ENCODE peak calls at places on chromosomes 1 and 21, in ten cellular contexts. O, J, W, E, V, B, Y, U, T and R are unnamed samples.

GRCh38 chr1:6234502-6235295 is 1.1 kb downstream of the ICMT start:
- DNase-seq in O (no peak), J (no peak), W (no peak), E (no peak), V (no peak), B (no peak), Y (no peak), U (no peak), T (no peak), R (no peak)

GRCh38 chr1:210236840-210237409 is 4.3 kb downstream of the SERTAD4 start:
- DNase-seq in O (peak), J (peak), W (no peak), E (no peak), V (peak), B (no peak), Y (no peak), U (no peak), T (no peak), R (peak)

GRCh38 chr1:153933955-153934354 is 11.2 kb upstream of the GATAD2B start:
- DNase-seq in O (no peak), J (no peak), W (no peak), E (no peak), V (peak), B (no peak), Y (no peak), U (no peak), T (no peak), R (no peak)

GRCh38 chr1:92473781-92474495 is 12.8 kb downstream of the GFI1 start:
- DNase-seq in O (no peak), J (no peak), W (no peak), E (no peak), V (no peak), B (no peak), Y (no peak), U (no peak), T (no peak), R (no peak)

GRCh38 chr1:115669002-115669673 is 27.4 kb downstream of the VANGL1 start:
- DNase-seq in O (no peak), J (no peak), W (no peak), E (peak), V (no peak), B (peak), Y (no peak), U (no peak), T (no peak), R (no peak)

GRCh38 chr1:7302873-7303272 is 468.2 kb upstream of the VAMP3 start:
- DNase-seq in O (no peak), J (no peak), W (no peak), E (no peak), V (no peak), B (no peak), Y (no peak), U (peak), T (peak), R (no peak)

GRCh38 chr1:229786974-229787610 is 161.0 kb downstream of the URB2 start:
- DNase-seq in O (no peak), J (no peak), W (no peak), E (no peak), V (no peak), B (no peak), Y (no peak), U (no peak), T (no peak), R (no peak)

GRCh38 chr1:207024202-207025143 is 8.1 kb downstream of the C1orf116 start:
- DNase-seq in O (no peak), J (no peak), W (no peak), E (no peak), V (no peak), B (peak), Y (peak), U (no peak), T (no peak), R (no peak)

GRCh38 chr1:3857791-3858129 is 484 bp downstream of the DFFB start:
- DNase-seq in O (no peak), J (no peak), W (no peak), E (no peak), V (no peak), B (no peak), Y (no peak), U (no peak), T (no peak), R (no peak)

GRCh38 chr21:26194811-26195251 is 24.3 kb upstream of the APP start:
- DNase-seq in O (no peak), J (no peak), W (no peak), E (no peak), V (no peak), B (no peak), Y (no peak), U (no peak), T (no peak), R (no peak)

GRCh38 chr1:201662646-201663045 is 123.7 kb downstream of the NAV1 start:
- DNase-seq in O (no peak), J (no peak), W (no peak), E (no peak), V (no peak), B (no peak), Y (no peak), U (no peak), T (no peak), R (no peak)

GRCh38 chr1:21931171-21932093 is 5.7 kb downstream of the HSPG2 start:
- DNase-seq in O (peak), J (peak), W (no peak), E (peak), V (peak), B (no peak), Y (peak), U (peak), T (peak), R (peak)

GRCh38 chr1:22261580-22261979 is 118.7 kb upstream of the WNT4 start:
- DNase-seq in O (no peak), J (no peak), W (no peak), E (no peak), V (no peak), B (no peak), Y (no peak), U (no peak), T (no peak), R (no peak)

GRCh38 chr1:77253211-77253610 is 28.6 kb upstream of the AK5 start:
- DNase-seq in O (no peak), J (no peak), W (no peak), E (no peak), V (no peak), B (no peak), Y (no peak), U (no peak), T (no peak), R (no peak)

GRCh38 chr1:228415853-228416216 is 826 bp downstream of the TRIM17 start:
- DNase-seq in O (no peak), J (no peak), W (no peak), E (no peak), V (no peak), B (no peak), Y (no peak), U (no peak), T (no peak), R (no peak)

GRCh38 chr1:51583532-51583931 is 33.4 kb upstream of the OSBPL9 start:
- DNase-seq in O (peak), J (no peak), W (no peak), E (peak), V (peak), B (no peak), Y (peak), U (no peak), T (peak), R (peak)

GRCh38 chr1:113966013-113966412 is 13.3 kb upstream of the OLFML3 start:
- DNase-seq in O (no peak), J (no peak), W (no peak), E (no peak), V (no peak), B (no peak), Y (no peak), U (no peak), T (no peak), R (no peak)

GRCh38 chr1:109272831-109273547 is 10.0 kb downstream of the PSRC1 start:
- DNase-seq in O (no peak), J (peak), W (no peak), E (no peak), V (no peak), B (no peak), Y (no peak), U (no peak), T (peak), R (no peak)

DNA sequence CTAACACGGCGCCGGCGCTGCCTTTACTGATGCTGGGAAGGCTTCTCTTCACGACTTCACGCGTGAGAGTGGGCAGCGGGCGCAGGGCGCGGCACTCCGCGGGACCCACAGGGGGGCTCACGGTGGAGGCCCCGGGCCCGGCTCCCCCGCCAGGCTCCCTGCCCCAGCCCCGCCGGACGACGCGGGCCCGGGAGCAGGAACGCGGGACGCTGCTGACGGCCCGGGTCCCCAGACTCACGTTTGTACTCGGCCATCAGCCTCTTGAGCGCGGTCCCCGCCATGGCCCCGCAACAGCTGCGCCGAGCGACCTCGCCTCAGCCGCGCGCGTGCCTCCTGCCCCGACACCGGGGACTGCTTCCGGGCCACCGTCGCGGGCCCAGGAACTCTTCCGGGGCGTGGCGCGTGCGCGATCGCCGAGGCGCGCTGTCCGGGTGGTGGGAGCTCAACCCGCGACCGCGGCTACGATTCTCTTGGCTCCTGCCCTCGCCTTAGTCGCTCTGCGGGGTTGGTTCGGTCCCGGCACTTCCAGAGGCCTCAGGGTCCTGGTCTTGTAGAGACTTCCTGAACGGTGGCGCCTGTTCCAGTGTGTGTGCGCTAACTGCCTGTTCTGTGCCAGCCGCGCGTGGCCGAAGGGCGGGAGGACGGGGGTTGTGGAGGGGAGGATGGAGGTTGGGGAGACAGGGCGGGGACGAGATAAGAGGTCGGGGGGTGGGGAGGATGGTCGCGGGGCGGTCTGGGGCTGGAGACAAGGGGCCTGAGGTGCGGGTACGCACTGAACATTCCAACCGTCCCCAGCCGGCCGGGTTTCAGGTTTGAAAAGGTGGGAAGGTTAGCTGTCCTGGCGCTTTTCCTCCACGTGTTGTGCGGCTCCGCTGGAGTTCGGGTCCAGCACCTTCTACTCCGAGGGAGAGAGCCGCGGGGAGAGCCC is at the start of gene UBE2G2:
- DNase-seq in O (no peak), J (peak), W (no peak), E (peak), V (peak), B (peak), Y (peak), U (peak), T (peak), R (peak)
- TF ChIP-seq POLR2A in O (no peak), J (peak), W (peak), E (peak), V (peak), B (peak), Y (no peak), U (no peak), T (peak), R (peak)

GRCh38 chr21:27713159-27714109 is 746.5 kb upstream of the ADAMTS5 start:
- DNase-seq in O (no peak), J (peak), W (no peak), E (no peak), V (peak), B (no peak), Y (peak), U (no peak), T (no peak), R (no peak)
- TF ChIP-seq EP300 in O (no peak), J (peak), W (no peak), E (no peak), V (peak), B (no peak), Y (peak), U (no peak), T (no peak), R (no peak)

GRCh38 chr1:27364696-27365371 is 1.9 kb downstream of the MAP3K6 start:
- DNase-seq in O (no peak), J (no peak), W (no peak), E (no peak), V (no peak), B (no peak), Y (no peak), U (no peak), T (no peak), R (no peak)

GRCh38 chr1:27365372-27366112 is 1.2 kb downstream of the MAP3K6 start:
- DNase-seq in O (peak), J (peak), W (no peak), E (peak), V (peak), B (peak), Y (peak), U (peak), T (peak), R (peak)

GRCh38 chr1:27366411-27367159 is at the start of gene MAP3K6:
- DNase-seq in O (peak), J (peak), W (no peak), E (no peak), V (peak), B (peak), Y (peak), U (peak), T (peak), R (peak)

GRCh38 chr1:27367160-27367650 is 444 bp upstream of the MAP3K6 start:
- DNase-seq in O (no peak), J (no peak), W (no peak), E (no peak), V (no peak), B (no peak), Y (no peak), U (no peak), T (no peak), R (no peak)

DNA sequence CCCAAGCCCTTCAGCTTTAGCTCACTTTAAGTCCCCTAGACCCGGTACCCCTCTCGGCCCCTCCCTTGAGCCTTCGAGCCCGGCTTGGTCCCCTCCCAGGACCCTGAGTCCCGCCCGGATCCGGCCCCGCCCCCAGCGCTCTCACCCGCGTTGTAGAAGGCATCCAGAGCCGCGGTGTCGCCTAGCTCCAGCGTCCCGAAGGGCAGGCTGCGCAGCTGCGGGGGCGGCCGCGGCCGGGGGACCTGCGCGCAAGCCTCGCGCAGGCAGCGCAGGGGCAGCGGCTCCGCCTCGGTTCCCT is 699 bp downstream of the MAP3K6 start:
- DNase-seq in O (peak), J (peak), W (no peak), E (peak), V (peak), B (peak), Y (peak), U (peak), T (peak), R (peak)
- TF ChIP-seq POLR2A in O (peak), J (no peak), W (no peak), E (no peak), V (no peak), B (no peak), Y (no peak), U (peak), T (no peak), R (no peak)

GRCh38 chr1:233061265-233061664 is 110.9 kb downstream of the NTPCR start:
- DNase-seq in O (no peak), J (no peak), W (no peak), E (no peak), V (no peak), B (no peak), Y (no peak), U (no peak), T (no peak), R (no peak)
- TF ChIP-seq EP300 in O (no peak), J (no peak), W (no peak), E (no peak), V (no peak), B (no peak), Y (no peak), U (no peak), T (no peak), R (no peak)

GRCh38 chr1:86395771-86396502 is at the start of gene ODF2L:
- DNase-seq in O (peak), J (peak), W (peak), E (no peak), V (peak), B (peak), Y (peak), U (peak), T (peak), R (peak)
- TF ChIP-seq POLR2A in O (peak), J (peak), W (peak), E (no peak), V (peak), B (no peak), Y (no peak), U (peak), T (peak), R (peak)

GRCh38 chr1:94580367-94581115 is 39.0 kb upstream of the F3 start:
- DNase-seq in O (no peak), J (no peak), W (no peak), E (peak), V (no peak), B (no peak), Y (no peak), U (no peak), T (no peak), R (no peak)

GRCh38 chr1:94582578-94582977 is 41.0 kb upstream of the F3 start:
- DNase-seq in O (no peak), J (no peak), W (no peak), E (no peak), V (no peak), B (no peak), Y (no peak), U (no peak), T (no peak), R (no peak)

GRCh38 chr1:94578856-94579255 is 37.3 kb upstream of the F3 start:
- DNase-seq in O (no peak), J (no peak), W (no peak), E (no peak), V (no peak), B (no peak), Y (no peak), U (no peak), T (no peak), R (no peak)

GRCh38 chr1:94579876-94580294 is 38.3 kb upstream of the F3 start:
- DNase-seq in O (no peak), J (no peak), W (peak), E (peak), V (no peak), B (peak), Y (no peak), U (peak), T (no peak), R (no peak)
- TF ChIP-seq EP300 in O (no peak), J (no peak), W (no peak), E (no peak), V (no peak), B (no peak), Y (no peak), U (no peak), T (no peak), R (no peak)

GRCh38 chr21:44327603-44327974 is 11.6 kb downstream of the CFAP410 start:
- DNase-seq in O (no peak), J (no peak), W (no peak), E (no peak), V (no peak), B (no peak), Y (no peak), U (no peak), T (no peak), R (no peak)
- TF ChIP-seq POLR2A in O (no peak), J (no peak), W (no peak), E (peak), V (no peak), B (no peak), Y (no peak), U (no peak), T (no peak), R (no peak)

GRCh38 chr1:31714442-31715096 is 10.8 kb upstream of the COL16A1 start:
- DNase-seq in O (peak), J (peak), W (no peak), E (peak), V (peak), B (peak), Y (peak), U (peak), T (peak), R (peak)

GRCh38 chr1:31712625-31713024 is 8.8 kb upstream of the COL16A1 start:
- DNase-seq in O (peak), J (peak), W (no peak), E (no peak), V (peak), B (no peak), Y (peak), U (no peak), T (no peak), R (peak)

GRCh38 chr1:31715873-31716220 is 12.0 kb upstream of the COL16A1 start:
- DNase-seq in O (no peak), J (no peak), W (no peak), E (no peak), V (no peak), B (no peak), Y (no peak), U (no peak), T (no peak), R (no peak)

GRCh38 chr1:31717341-31717740 is 13.5 kb upstream of the COL16A1 start:
- DNase-seq in O (no peak), J (no peak), W (no peak), E (no peak), V (no peak), B (no peak), Y (no peak), U (no peak), T (no peak), R (no peak)

GRCh38 chr1:31715097-31715872 is 11.5 kb upstream of the COL16A1 start:
- DNase-seq in O (peak), J (peak), W (peak), E (peak), V (peak), B (peak), Y (peak), U (peak), T (peak), R (peak)
- TF ChIP-seq EP300 in O (no peak), J (no peak), W (no peak), E (peak), V (no peak), B (no peak), Y (no peak), U (no peak), T (no peak), R (no peak)